ENCODE peak calls at places on chromosomes 4 and X, in four cellular contexts. S is amniotic epithelial cell, O is HTR-8/SVneo, A is GM23248. Z is an unnamed sample.

GRCh38 chr4:96676754-96677435 is 837.0 kb downstream of the PDHA2 start:
- DNase-seq in S (no peak), A (no peak), O (no peak), Z (no peak)

GRCh38 chr4:48269861-48270515 is 350 bp upstream of the TEC start:
- DNase-seq in S (peak; percentile 37), A (peak; percentile 82), O (peak; percentile 88), Z (peak; percentile 89)

GRCh38 chr4:15695240-15695699 is 7.6 kb upstream of the BST1 start:
- DNase-seq in O (peak; percentile 59), A (peak; percentile 96), S (peak; percentile 97), Z (peak; percentile 57)

GRCh38 chrX:87338510-87338909 is 179.1 kb upstream of the KLHL4 start:
- DNase-seq in S (peak; percentile 16), A (peak; percentile 0), O (no peak), Z (peak; percentile 5)

GRCh38 chrX:43949669-43950068 is 23.5 kb downstream of the NDP start:
- DNase-seq in O (peak; percentile 31), A (peak; percentile 42), S (no peak), Z (no peak)

GRCh38 chr4:40998680-40999358 is 215.5 kb downstream of the APBB2 start:
- DNase-seq in O (peak; percentile 59), A (peak; percentile 33), S (peak; percentile 91), Z (no peak)

GRCh38 chr4:137614491-137614890 is 82.2 kb upstream of the PCDH18 start:
- DNase-seq in O (no peak), A (no peak), S (no peak), Z (no peak)

GRCh38 chr4:115154826-115155225 is 41.4 kb upstream of the NDST4 start:
- DNase-seq in A (peak; percentile 60), O (no peak), S (no peak), Z (peak; percentile 37)

GRCh38 chrX:74286950-74287349 is 17.0 kb upstream of the ZCCHC13 start:
- DNase-seq in S (peak; percentile 53), A (peak; percentile 46), O (no peak), Z (peak; percentile 9)

GRCh38 chrX:16885628-16886027 is 15.5 kb upstream of the RBBP7 start:
- DNase-seq in A (no peak), S (no peak), O (no peak), Z (no peak)

GRCh38 chrX:55489315-55490009 is at the start of gene USP51:
- DNase-seq in A (peak; percentile 58), S (peak; percentile 43), O (no peak), Z (no peak)

GRCh38 chr4:186728631-186729271 is 5.1 kb upstream of the FAT1 start:
- DNase-seq in A (peak; percentile 69), S (peak; percentile 35), O (no peak), Z (no peak)

GRCh38 chrX:69312141-69312670 is 147.0 kb upstream of the PJA1 start:
- DNase-seq in S (no peak), O (no peak), A (no peak), Z (no peak)

GRCh38 chr4:149605601-149606378 is 209.9 kb downstream of the IQCM start:
- DNase-seq in A (peak; percentile 65), O (no peak), S (peak; percentile 71), Z (no peak)

GRCh38 chr4:146835096-146835495 is 110.6 kb downstream of the TTC29 start:
- DNase-seq in A (no peak), O (no peak), S (no peak), Z (no peak)

GRCh38 chrX:74450803-74451449 is 29.6 kb downstream of the SLC16A2 start:
- DNase-seq in O (peak; percentile 78), S (peak; percentile 95), A (peak; percentile 90), Z (peak; percentile 24)

GRCh38 chr4:79661196-79661595 is 253.2 kb upstream of the GK2 start:
- DNase-seq in S (peak; percentile 39), A (no peak), O (no peak), Z (no peak)

GRCh38 chrX:110491846-110492620 is 133.4 kb downstream of the RTL9 start:
- DNase-seq in A (no peak), S (no peak), O (no peak), Z (no peak)

GRCh38 chr4:7736436-7737267 is 203.0 kb downstream of the AFAP1 start:
- DNase-seq in O (peak; percentile 27), S (no peak), A (peak; percentile 36), Z (no peak)

GRCh38 chr4:15659768-15660394 is 4.7 kb upstream of the FBXL5 start:
- DNase-seq in O (no peak), S (peak; percentile 84), A (peak; percentile 86), Z (no peak)

GRCh38 chrX:105210258-105210657 is 10.2 kb downstream of the TEX13A start:
- DNase-seq in A (no peak), O (no peak), S (no peak), Z (no peak)

GRCh38 chr4:3250438-3250955 is 1.5 kb downstream of the MSANTD1 start:
- DNase-seq in S (no peak), A (no peak), O (no peak), Z (no peak)